ENCODE peak calls at places on chromosomes 3 and 15, in seven cellular contexts. O is HL-60; D is body of pancreas; S is CD8-positive, alpha-beta memory T cell; X is esophagus squamous epithelium; G is substantia nigra; K is ascending aorta. R is an unnamed sample.

GRCh38 chr3:130759692-130760338 is 13.2 kb upstream of the PIK3R4 start:
- DNase-seq in O (peak), S (peak), X (no peak), K (no peak), G (peak), D (peak), R (no peak)

GRCh38 chr3:9747267-9747666 is 2.5 kb upstream of the OGG1 start:
- DNase-seq in G (no peak), X (no peak), D (no peak), O (no peak), K (no peak), S (no peak), R (no peak)

GRCh38 chr3:114582929-114583328 is 289.1 kb downstream of the TIGIT start:
- DNase-seq in X (no peak), K (no peak), D (no peak), S (no peak), O (no peak), G (no peak), R (no peak)

GRCh38 chr15:73318463-73319351 is 50.1 kb downstream of the HCN4 start:
- DNase-seq in G (peak), X (no peak), O (no peak), S (no peak), D (no peak), K (no peak), R (no peak)

GRCh38 chr3:24678441-24678865 is 183.8 kb upstream of the THRB start:
- DNase-seq in S (peak), D (no peak), X (no peak), K (no peak), G (no peak), O (peak), R (no peak)

GRCh38 chr3:112604536-112604935 is 36.4 kb downstream of the CCDC80 start:
- DNase-seq in G (no peak), O (no peak), S (no peak), D (no peak), X (no peak), K (no peak), R (no peak)

GRCh38 chr3:44962606-44963393 is 13.2 kb downstream of the ZDHHC3 start:
- DNase-seq in K (no peak), D (no peak), S (no peak), X (no peak), O (no peak), G (no peak), R (no peak)

GRCh38 chr3:176799675-176800074 is 397.6 kb downstream of the TBL1XR1 start:
- DNase-seq in D (no peak), O (no peak), S (no peak), K (no peak), X (no peak), G (no peak), R (no peak)

GRCh38 chr3:8665407-8665896 is 20.9 kb upstream of the SSUH2 start:
- DNase-seq in S (no peak), X (no peak), O (no peak), G (no peak), D (no peak), K (no peak), R (no peak)

GRCh38 chr3:172709776-172710708 is 825 bp downstream of the NCEH1 start:
- DNase-seq in G (peak), X (no peak), S (no peak), K (no peak), D (peak), O (peak), R (peak)

GRCh38 chr3:55094691-55095090 is 166.8 kb upstream of the LRTM1 start:
- DNase-seq in D (no peak), X (no peak), O (no peak), S (no peak), K (no peak), G (no peak), R (no peak)

GRCh38 chr3:499362-499761 is 302.8 kb downstream of the CHL1 start:
- DNase-seq in X (no peak), S (no peak), O (no peak), K (no peak), D (no peak), G (no peak), R (no peak)

GRCh38 chr3:158718490-158719170 is 13.6 kb downstream of the RARRES1 start:
- DNase-seq in D (no peak), S (no peak), K (no peak), G (no peak), X (no peak), O (no peak), R (no peak)

GRCh38 chr3:42936157-42936981 is 30.4 kb downstream of the ZNF662 start:
- DNase-seq in X (no peak), D (peak), O (no peak), S (no peak), K (no peak), G (peak), R (peak)

GRCh38 chr15:45812200-45812599 is 177.4 kb downstream of the SQOR start:
- DNase-seq in G (no peak), S (no peak), X (no peak), O (no peak), K (no peak), D (no peak), R (no peak)

GRCh38 chr3:134198414-134198813 is 52.2 kb downstream of the RYK start:
- DNase-seq in O (no peak), D (no peak), G (no peak), X (no peak), S (no peak), K (no peak), R (no peak)

GRCh38 chr3:134205426-134205825 is 45.2 kb downstream of the RYK start:
- DNase-seq in X (no peak), D (no peak), S (no peak), G (no peak), K (no peak), O (no peak), R (no peak)

GRCh38 chr3:134199240-134199639 is 51.4 kb downstream of the RYK start:
- DNase-seq in X (no peak), G (no peak), S (no peak), D (no peak), K (no peak), O (no peak), R (no peak)

GRCh38 chr3:134197681-134198261 is 52.9 kb downstream of the RYK start:
- DNase-seq in S (no peak), O (peak), K (no peak), X (no peak), G (peak), D (no peak), R (no peak)

GRCh38 chr3:134201201-134202130 is 49.2 kb downstream of the RYK start:
- DNase-seq in K (no peak), D (no peak), O (no peak), X (no peak), S (no peak), G (no peak), R (no peak)
- H3K27ac ChIP-seq in K (no peak), D (no peak), O (no peak), X (peak), S (no peak), G (no peak), R (no peak)

DNA sequence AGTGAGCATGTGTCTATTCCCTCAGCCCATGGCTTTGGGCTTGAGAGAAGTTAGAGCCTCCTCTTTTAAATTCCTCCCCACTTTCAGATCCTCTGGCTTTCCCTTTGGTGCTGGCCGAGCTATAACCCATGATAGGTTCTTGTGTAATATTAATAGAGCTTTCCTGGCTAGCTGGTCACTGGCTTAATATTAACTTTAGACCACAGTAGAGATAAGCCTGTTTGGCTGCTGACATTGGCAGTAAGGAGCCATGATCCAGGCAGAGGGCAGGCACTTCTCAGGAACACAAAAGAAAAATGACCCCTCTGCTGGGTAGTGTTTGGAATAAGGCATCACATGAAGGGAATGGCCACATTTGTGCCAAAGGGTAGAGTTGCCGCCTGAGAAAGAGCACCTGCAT is 65.4 kb upstream of the UMPS start:
- DNase-seq in K (no peak), S (no peak), D (peak), X (no peak), O (no peak), G (no peak), R (no peak)
- H3K27ac ChIP-seq in K (no peak), S (no peak), D (peak), X (no peak), O (no peak), G (no peak), R (no peak)

GRCh38 chr15:70093070-70093469 is 4.6 kb downstream of the TLE3 start:
- DNase-seq in O (no peak), X (no peak), D (no peak), G (no peak), K (no peak), S (peak), R (no peak)

GRCh38 chr15:70092462-70092850 is 5.3 kb downstream of the TLE3 start:
- DNase-seq in K (no peak), X (no peak), S (peak), D (no peak), G (no peak), O (no peak), R (no peak)

GRCh38 chr15:70093481-70094309 is 4.0 kb downstream of the TLE3 start:
- DNase-seq in S (peak), D (peak), X (no peak), K (no peak), O (peak), G (no peak), R (no peak)

GRCh38 chr15:70090436-70091291 is 7.1 kb downstream of the TLE3 start:
- DNase-seq in X (no peak), D (no peak), G (no peak), K (no peak), S (peak), O (no peak), R (no peak)

DNA sequence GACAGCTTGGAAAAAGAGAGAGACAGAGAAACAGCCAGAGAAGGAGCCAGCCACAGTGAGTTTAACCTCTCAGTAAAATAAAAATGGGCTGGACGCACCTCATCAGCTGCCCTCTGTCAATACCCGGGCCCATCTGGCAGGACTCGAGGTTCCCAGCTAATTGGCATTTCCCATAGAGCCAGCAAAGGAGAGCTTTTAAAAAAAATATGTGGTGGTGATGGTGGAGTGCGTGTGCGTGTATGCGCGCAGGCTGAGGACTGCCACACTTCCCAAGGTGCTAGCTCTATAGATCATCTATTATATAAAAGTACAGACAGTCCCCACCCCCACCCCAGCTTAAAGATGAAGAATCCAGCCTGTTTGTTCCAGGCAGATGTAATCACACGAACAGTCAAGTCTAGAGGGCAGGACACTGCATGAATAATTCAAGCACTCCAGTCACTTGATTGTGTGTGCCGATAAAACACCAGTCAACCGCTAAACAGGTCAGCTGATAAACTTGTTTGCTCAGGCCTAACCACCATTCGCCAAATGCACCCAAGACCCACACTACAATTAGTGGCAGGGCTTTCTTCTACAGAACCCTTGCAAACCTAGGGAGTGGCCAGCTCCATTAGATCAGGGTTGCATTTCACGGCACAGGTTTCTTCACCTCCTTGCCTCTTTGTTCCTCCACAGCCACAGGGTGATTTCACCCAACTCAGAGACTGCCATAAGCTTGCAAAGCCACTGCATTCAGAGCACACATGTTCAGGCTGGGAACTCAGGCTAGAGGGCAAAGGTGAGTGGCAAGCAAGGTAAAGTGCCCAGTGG is 5.9 kb downstream of the TLE3 start:
- DNase-seq in D (no peak), S (peak), O (no peak), G (peak), X (no peak), K (no peak), R (no peak)
- H3K27ac ChIP-seq in D (no peak), S (peak), O (no peak), G (no peak), X (peak), K (no peak), R (peak)

GRCh38 chr15:68796576-68796975 is 24.1 kb downstream of the ANP32A start:
- DNase-seq in D (no peak), S (no peak), G (no peak), O (no peak), X (no peak), K (no peak), R (no peak)
- H3K27ac ChIP-seq in D (no peak), S (no peak), G (peak), O (no peak), X (peak), K (no peak), R (peak)

DNA sequence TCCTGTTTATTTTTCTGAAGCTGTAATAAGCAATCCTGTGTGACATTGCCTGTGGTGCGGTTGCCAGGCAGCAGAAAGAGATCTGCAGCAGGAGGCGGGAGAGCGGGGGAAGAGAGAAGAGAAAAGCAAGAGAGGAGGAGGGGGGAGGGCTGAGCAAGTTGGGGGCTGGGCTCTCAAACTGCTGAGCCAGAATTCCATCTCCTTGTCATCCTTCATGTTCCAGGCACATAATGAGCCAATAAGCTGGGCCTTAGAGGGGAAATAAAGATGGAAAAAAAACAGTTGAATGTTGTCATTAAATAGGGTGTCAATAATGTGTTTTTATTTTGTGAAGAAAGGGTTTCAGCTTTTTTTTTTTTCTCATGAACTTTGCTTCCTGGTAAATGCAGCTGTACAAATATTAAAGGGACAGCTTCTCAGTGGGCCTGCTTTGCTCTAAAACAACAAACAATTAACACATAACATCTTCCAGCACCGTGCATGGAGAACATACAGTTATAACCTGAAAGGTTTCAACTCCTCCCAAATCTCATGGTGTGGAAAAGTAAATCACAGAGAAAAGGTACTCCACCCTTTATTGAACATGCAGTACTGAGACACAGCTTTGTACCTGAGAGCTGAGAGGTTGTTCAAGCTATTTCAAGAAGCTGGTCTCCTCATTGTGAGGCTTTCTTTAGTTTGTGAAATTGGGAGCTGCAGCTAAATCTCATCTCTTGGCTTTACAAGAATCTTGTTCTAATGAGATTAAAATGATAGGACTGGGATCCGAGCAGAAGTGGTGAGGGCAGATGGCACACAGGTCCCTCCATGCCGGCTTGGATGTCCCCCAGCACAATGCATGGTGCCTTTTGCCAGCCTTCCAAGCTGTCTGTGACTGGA is 451.1 kb upstream of the KCNMB2 start:
- DNase-seq in D (peak), X (no peak), S (peak), G (peak), O (no peak), K (no peak), R (peak)
- H3K27ac ChIP-seq in D (no peak), X (peak), S (no peak), G (peak), O (no peak), K (no peak), R (peak)

DNA sequence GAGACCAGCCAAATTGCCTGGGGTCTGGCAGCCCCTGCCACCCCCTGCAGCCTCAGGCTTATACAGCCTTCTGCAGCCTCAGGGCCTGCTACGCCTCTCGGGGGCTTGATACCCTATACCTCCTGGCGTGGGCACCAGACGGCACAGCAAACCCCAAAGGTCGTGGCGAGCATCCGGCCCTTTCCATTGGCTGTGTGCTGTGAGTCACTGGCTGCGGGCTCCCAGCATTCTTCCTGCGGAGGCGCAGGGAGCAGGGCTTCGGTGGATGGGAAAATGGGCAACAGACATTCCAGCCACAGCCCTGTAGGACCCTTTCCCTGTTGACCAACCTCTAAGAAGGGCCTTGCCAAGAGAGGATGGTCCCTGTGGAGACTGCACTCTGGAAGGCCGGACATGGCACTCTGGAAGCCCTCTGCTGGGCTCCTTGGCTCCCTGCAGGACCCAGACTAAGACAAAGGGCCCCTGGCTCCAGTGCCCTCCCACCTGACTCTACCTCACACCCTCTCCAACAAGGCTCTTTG is 59.6 kb downstream of the ITGA11 start:
- DNase-seq in O (no peak), X (no peak), S (no peak), G (no peak), K (no peak), D (no peak), R (no peak)
- H3K27ac ChIP-seq in O (no peak), X (no peak), S (no peak), G (no peak), K (peak), D (no peak), R (no peak)

DNA sequence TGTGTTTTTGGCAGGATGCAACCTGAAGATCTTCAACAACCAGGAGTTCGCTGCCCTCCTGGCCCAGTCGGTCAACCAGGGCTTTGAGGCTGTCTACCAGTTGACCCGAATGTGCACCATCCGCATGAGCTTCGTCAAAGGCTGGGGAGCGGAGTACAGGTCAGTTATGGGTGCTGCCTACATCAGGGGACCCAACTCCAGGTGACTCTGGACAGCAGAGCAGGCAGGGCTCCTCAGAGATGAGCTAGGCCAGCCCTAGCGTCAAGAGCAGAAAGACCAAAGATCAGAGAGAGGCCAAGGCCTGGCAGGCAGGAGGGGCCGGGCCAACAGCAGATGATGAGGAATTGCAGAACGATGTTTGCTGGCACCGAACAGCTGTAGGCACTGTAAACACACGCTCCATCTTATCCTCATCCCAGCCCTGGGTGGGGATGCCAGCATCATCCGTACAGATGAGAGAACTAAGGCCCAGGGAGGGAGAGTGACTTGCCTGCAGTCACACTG is 67.1 kb downstream of the AAGAB start:
- DNase-seq in K (no peak), X (no peak), S (no peak), D (no peak), O (no peak), G (no peak), R (no peak)
- H3K27ac ChIP-seq in K (peak), X (peak), S (no peak), D (no peak), O (no peak), G (no peak), R (no peak)

DNA sequence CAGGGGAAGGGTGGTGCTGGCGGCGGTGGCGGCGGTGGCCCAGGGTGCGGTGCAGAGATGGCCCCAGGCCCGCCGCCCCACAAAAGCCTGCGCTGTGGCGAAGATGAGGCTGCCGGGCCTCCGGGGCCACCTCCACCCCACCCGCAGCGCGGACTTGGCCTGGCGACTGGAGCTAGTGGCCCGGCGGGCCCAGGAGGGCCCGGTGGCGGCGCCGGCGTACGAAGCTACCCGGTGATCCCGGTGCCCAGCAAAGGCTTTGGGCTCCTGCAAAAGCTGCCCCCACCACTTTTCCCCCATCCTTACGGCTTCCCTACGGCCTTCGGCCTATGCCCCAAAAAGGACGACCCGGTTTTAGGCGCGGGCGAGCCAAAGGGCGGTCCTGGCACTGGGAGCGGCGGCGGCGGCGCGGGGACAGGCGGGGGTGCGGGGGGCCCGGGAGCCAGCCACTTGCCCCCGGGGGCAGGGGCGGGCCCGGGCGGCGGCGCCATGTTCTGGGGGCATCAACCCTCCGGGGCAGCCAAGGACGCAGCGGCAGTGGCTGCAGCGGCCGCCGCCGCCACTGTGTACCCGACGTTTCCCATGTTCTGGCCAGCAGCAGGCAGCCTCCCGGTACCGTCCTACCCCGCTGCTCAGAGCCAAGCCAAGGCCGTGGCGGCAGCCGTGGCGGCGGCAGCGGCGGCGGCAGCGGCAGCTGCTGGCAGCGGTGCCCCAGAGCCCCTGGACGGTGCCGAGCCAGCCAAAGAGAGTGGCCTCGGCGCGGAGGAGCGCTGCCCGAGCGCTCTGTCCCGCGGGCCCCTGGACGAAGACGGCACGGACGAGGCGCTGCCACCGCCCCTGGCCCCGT is 1.6 kb downstream of the SKOR1 start:
- DNase-seq in G (no peak), S (no peak), D (no peak), K (no peak), O (no peak), X (no peak), R (no peak)
- H3K27ac ChIP-seq in G (no peak), S (no peak), D (no peak), K (no peak), O (no peak), X (no peak), R (no peak)